ENCODE peak calls at places on chromosomes 2 and 18, in six cellular contexts. F, N, I, Z, P and Q are unnamed samples.

GRCh38 chr2:18706001-18706400 is 116.6 kb upstream of the NT5C1B start:
- DNase-seq in F (peak), N (no peak), I (no peak), Z (no peak), P (no peak), Q (no peak)

GRCh38 chr18:35458677-35459441 is 38.9 kb downstream of the INO80C start:
- DNase-seq in F (peak), N (peak), I (no peak), Z (peak), P (peak), Q (peak)

GRCh38 chr2:67237288-67237687 is 159.8 kb upstream of the ETAA1 start:
- DNase-seq in F (no peak), N (no peak), I (no peak), Z (no peak), P (no peak), Q (no peak)

GRCh38 chr2:118089015-118089800 is 937 bp downstream of the INSIG2 start:
- DNase-seq in F (no peak), N (no peak), I (peak), Z (peak), P (no peak), Q (peak)

GRCh38 chr2:3633089-3633981 is 24.7 kb upstream of the ALLC start:
- DNase-seq in F (no peak), N (peak), I (no peak), Z (peak), P (no peak), Q (peak)

GRCh38 chr2:62309465-62310091 is 113.7 kb downstream of the B3GNT2 start:
- DNase-seq in F (no peak), N (peak), I (no peak), Z (no peak), P (no peak), Q (no peak)

GRCh38 chr2:30782124-30782523 is 25.1 kb downstream of the CAPN13 start:
- DNase-seq in F (no peak), N (no peak), I (no peak), Z (no peak), P (no peak), Q (no peak)

GRCh38 chr2:10097352-10098148 is 17.3 kb upstream of the CYS1 start:
- DNase-seq in F (peak), N (peak), I (no peak), Z (peak), P (no peak), Q (peak)

GRCh38 chr2:59173325-59173724 is 932.2 kb upstream of the FANCL start:
- DNase-seq in F (no peak), N (no peak), I (no peak), Z (no peak), P (no peak), Q (no peak)

GRCh38 chr2:206211657-206212255 is 52.1 kb downstream of the EEF1B2 start:
- DNase-seq in F (no peak), N (no peak), I (no peak), Z (peak), P (no peak), Q (peak)

GRCh38 chr2:224039080-224039769 is at the start of gene SERPINE2:
- DNase-seq in F (peak), N (peak), I (peak), Z (peak), P (no peak), Q (peak)

GRCh38 chr2:230758566-230759480 is 46.2 kb downstream of the CAB39 start:
- DNase-seq in F (no peak), N (no peak), I (no peak), Z (peak), P (no peak), Q (peak)

GRCh38 chr2:48438266-48438665 is 91.7 kb upstream of the STON1 start:
- DNase-seq in F (no peak), N (no peak), I (no peak), Z (no peak), P (no peak), Q (no peak)

GRCh38 chr2:162197095-162197825 is 45.2 kb upstream of the GCG start:
- DNase-seq in F (peak), N (no peak), I (no peak), Z (peak), P (no peak), Q (peak)

GRCh38 chr2:16546128-16546754 is 119.4 kb downstream of the CYRIA start:
- DNase-seq in F (peak), N (peak), I (peak), Z (peak), P (no peak), Q (peak)

GRCh38 chr2:235727186-235727585 is 233.3 kb downstream of the AGAP1 start:
- DNase-seq in F (no peak), N (no peak), I (no peak), Z (no peak), P (no peak), Q (no peak)

GRCh38 chr2:162258169-162258568 is 14.9 kb upstream of the FAP start:
- DNase-seq in F (no peak), N (no peak), I (no peak), Z (peak), P (no peak), Q (peak)

GRCh38 chr2:129191530-129191929 is 787.9 kb upstream of the RAB6C start:
- DNase-seq in F (peak), N (peak), I (peak), Z (no peak), P (peak), Q (no peak)

GRCh38 chr2:11168488-11168887 is 13.2 kb downstream of the SLC66A3 start:
- DNase-seq in F (no peak), N (no peak), I (no peak), Z (no peak), P (no peak), Q (no peak)

DNA sequence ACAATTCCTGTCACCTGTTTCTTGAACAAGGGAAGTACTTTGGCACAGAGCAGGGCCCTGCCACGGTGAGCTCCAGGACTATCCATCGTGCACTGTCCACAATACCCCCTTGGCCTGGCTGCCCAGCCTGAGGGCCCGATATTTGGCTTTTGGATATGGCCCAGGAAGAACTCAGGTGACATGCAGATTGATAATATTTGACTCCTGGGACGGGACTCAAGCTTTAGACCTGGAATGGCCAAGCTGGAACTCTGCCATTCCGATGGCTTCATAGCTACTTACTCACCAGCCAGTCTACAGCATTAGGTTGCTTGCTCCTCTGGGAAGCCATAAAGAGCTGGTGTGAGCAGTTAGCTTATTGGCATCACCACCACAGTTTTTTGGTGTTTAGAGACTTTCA is 26.6 kb downstream of the EML6 start:
- DNase-seq in F (no peak), N (no peak), I (no peak), Z (peak), P (no peak), Q (no peak)
- H3K14ac ChIP-seq in F (no peak), N (no peak), I (no peak), Z (no peak), P (no peak), Q (no peak)

GRCh38 chr2:24898122-24899109 is 21.6 kb downstream of the ADCY3 start:
- DNase-seq in F (no peak), N (no peak), I (no peak), Z (no peak), P (no peak), Q (no peak)
- H3K14ac ChIP-seq in F (no peak), N (no peak), I (no peak), Z (no peak), P (no peak), Q (no peak)

DNA sequence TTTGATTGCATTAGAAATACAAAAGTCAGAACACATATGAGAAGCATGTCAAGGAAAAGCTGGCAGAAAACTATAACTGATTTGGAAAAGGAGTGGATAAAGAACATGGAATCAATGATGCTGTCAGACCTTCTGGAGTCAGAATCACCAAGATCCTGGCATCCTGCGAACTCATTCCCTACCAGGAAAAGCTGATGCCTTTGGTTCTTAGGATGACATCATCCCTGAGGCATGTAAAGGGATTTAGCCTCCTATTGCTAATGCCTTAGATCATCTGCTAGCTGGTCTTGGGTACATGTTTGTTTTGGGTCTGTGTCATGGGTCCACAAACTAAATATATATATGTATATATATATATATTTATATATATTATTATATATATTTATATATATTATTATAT is 680.7 kb downstream of the EPHA4 start:
- DNase-seq in F (no peak), N (no peak), I (peak), Z (peak), P (no peak), Q (peak)
- H3K14ac ChIP-seq in F (no peak), N (no peak), I (no peak), Z (no peak), P (no peak), Q (no peak)

DNA sequence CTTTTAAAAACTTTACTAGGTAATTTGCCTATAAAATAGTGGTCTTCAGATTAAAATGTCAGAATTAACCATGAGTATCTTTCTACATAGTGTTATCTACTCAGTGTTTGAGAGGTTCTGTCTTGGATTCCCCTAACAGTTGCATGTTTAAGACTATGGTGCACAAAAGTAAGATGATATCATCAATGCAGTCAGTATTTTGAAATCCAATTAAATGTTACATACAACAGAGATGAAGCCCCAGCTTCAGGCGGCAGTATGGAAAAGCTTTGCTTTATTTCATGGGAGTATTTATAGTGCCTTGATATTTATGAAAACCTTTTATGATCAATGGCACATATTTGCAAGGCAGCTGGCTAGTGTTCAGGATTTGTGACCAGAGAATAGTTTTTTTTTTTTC is 319.5 kb upstream of the UBE2E3 start:
- DNase-seq in F (no peak), N (no peak), I (no peak), Z (no peak), P (no peak), Q (no peak)
- H3K14ac ChIP-seq in F (no peak), N (no peak), I (no peak), Z (no peak), P (no peak), Q (no peak)

GRCh38 chr18:12990662-12990976 is 543 bp upstream of the CEP192 start:
- DNase-seq in F (peak), N (no peak), I (no peak), Z (no peak), P (no peak), Q (no peak)
- H3K14ac ChIP-seq in F (peak), N (no peak), I (no peak), Z (peak), P (no peak), Q (no peak)

GRCh38 chr2:187542123-187542522 is 12.1 kb downstream of the TFPI start:
- DNase-seq in F (no peak), N (no peak), I (no peak), Z (no peak), P (no peak), Q (peak)

GRCh38 chr2:187545238-187545751 is 8.9 kb downstream of the TFPI start:
- DNase-seq in F (no peak), N (no peak), I (no peak), Z (no peak), P (no peak), Q (no peak)

GRCh38 chr2:187541086-187542085 is 12.8 kb downstream of the TFPI start:
- DNase-seq in F (no peak), N (no peak), I (no peak), Z (peak), P (no peak), Q (peak)

GRCh38 chr2:187544371-187545080 is 9.7 kb downstream of the TFPI start:
- DNase-seq in F (peak), N (no peak), I (no peak), Z (no peak), P (no peak), Q (no peak)

DNA sequence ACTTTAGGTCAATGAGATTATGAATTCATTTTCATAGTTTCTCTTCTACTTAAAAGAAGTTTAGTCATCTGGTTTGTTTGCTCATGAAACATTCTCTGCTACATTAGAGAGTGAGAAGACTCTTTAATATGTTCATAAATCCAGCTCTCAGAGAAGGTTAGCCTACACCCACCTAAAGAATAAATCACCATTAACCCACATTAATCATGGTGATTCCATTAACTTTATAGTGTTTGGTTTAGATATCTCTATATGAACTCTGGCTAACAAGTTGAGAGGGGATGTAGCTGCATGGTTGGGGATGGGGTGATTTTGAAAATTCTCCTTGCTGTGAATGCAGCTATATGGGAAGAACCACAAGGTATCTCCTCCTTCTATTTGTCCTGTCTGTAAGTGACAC is 10.7 kb downstream of the TFPI start:
- DNase-seq in F (no peak), N (no peak), I (no peak), Z (no peak), P (no peak), Q (no peak)
- H3K14ac ChIP-seq in F (no peak), N (no peak), I (no peak), Z (peak), P (no peak), Q (no peak)

DNA sequence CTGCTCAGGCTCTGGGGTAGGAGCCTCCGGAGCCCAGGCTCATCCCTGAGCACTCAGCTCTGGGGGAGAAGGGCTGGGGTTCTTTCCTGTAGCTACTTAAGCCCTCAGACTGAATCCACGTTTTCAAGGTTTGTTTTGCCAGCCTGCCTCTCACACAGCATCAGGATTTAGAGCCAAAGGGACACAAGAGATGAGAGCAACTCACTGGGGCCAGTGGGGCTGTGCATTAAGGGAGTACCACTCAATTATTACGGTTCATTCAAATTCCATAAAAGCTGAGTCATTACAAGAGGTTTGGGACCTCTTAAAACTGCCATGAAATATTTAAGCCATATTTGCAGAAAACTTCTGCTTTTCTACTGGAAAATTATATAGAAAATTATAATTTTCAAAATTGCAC is 17.1 kb upstream of the SNED1 start:
- DNase-seq in F (no peak), N (no peak), I (no peak), Z (peak), P (no peak), Q (no peak)
- H3K14ac ChIP-seq in F (no peak), N (no peak), I (no peak), Z (no peak), P (no peak), Q (no peak)

GRCh38 chr2:227551804-227552203 is 46.9 kb upstream of the SCYGR2 start:
- DNase-seq in F (no peak), N (no peak), I (no peak), Z (no peak), P (no peak), Q (no peak)
- H3K14ac ChIP-seq in F (no peak), N (no peak), I (no peak), Z (no peak), P (no peak), Q (no peak)

DNA sequence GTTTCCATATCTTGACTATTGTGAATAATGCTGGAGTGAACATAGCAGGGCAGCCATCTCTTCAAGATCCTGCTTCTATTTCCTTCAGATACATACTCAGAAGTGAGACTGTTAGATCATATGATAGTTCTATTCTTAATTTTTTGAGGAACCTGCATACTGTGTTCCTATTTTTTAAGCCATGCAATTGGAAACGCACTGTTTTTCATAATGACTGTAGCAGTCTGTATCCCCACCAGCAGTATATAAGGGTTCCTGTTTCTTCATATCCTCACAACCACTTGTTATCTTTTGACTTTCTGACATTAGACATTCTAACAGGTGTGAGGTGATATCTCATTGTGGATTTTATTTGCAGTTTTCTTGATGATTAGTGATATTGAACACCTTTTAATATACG is 15.5 kb downstream of the NEURL3 start:
- DNase-seq in F (no peak), N (no peak), I (no peak), Z (no peak), P (no peak), Q (no peak)
- H3K14ac ChIP-seq in F (no peak), N (no peak), I (no peak), Z (no peak), P (no peak), Q (no peak)

GRCh38 chr2:212030709-212031108 is 507.9 kb downstream of the ERBB4 start:
- DNase-seq in F (no peak), N (no peak), I (no peak), Z (no peak), P (no peak), Q (no peak)

GRCh38 chr2:212032536-212033219 is 505.9 kb downstream of the ERBB4 start:
- DNase-seq in F (no peak), N (no peak), I (no peak), Z (peak), P (no peak), Q (peak)

GRCh38 chr2:212032032-212032431 is 506.6 kb downstream of the ERBB4 start:
- DNase-seq in F (no peak), N (no peak), I (no peak), Z (peak), P (no peak), Q (peak)

GRCh38 chr2:212024040-212024439 is 514.6 kb downstream of the ERBB4 start:
- DNase-seq in F (no peak), N (no peak), I (peak), Z (no peak), P (no peak), Q (no peak)

DNA sequence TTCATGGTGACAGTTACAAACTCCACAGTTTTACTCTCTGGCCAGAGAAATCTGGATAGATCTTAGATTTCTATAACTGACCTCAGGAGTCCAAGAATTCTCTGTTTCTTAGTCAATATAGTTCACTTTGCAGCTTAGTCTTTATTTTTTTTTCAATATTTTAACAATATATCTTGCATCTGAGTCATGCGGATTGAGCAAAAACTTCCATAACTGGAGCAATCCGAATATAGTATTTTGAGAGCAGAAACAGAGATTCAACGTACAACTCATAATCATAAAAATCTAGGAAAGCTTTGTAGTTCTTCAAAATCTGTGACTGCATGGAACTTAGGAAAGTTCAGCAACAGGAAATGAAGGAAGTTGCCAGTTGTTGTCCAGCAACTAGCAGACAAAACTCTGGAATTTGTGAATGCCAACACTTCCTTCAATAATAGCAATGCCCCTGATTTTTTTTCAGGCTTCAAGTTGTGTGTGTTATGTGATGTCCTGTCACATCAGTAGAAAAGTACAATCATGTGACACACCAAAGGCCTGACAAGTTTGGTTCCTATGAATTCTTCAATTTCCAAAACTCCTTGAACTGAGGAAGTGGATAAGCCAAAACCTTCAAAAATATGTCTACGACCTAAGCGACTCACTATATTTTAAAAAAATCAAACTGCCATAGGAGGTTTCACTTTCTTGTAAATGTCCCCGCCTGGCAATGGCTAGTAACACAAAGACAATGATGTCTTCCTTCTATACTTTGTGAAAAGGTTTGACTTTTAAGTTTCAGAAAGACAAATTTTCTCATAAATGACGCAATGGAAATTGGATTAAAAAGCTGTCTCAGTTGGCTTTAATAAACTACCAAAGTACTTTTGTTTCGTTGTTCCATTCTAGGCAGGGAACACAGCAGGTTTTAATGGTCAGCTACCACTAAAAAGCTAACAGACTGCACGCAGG is 510.6 kb downstream of the ERBB4 start:
- DNase-seq in F (no peak), N (no peak), I (no peak), Z (peak), P (no peak), Q (peak)
- H3K14ac ChIP-seq in F (no peak), N (no peak), I (no peak), Z (peak), P (no peak), Q (no peak)